ENCODE peak calls at places on chromosomes 11 and 22, in five cellular contexts. F is heart left ventricle, G is A549, W is Karpas-422, H is vagina. N is an unnamed sample.
A peak's percentile ranks its signal among the peaks of the same experiment; 100 is the strongest.

GRCh38 chr11:114059984-114060401 is 482 bp downstream of the ZBTB16 start:
- DNase-seq in F (peak; percentile 42), G (no peak), W (no peak), H (no peak), N (peak; percentile 77)

GRCh38 chr22:44199866-44200265 is 19.1 kb downstream of the PARVG start:
- DNase-seq in F (no peak), G (no peak), W (no peak), H (no peak), N (no peak)

GRCh38 chr11:112017538-112017937 is 7.7 kb upstream of the DLAT start:
- DNase-seq in F (no peak), G (no peak), W (no peak), H (no peak), N (no peak)

GRCh38 chr11:104526006-104526405 is 362.1 kb upstream of the PDGFD start:
- DNase-seq in F (no peak), G (no peak), W (no peak), H (no peak), N (no peak)

GRCh38 chr11:119363874-119364590 is 17.5 kb downstream of the USP2 start:
- DNase-seq in F (peak; percentile 67), G (peak; percentile 31), W (peak; percentile 83), H (no peak), N (peak; percentile 90)

GRCh38 chr22:46379301-46379930 is 43.9 kb downstream of the TRMU start:
- DNase-seq in F (peak; percentile 11), G (no peak), W (no peak), H (no peak), N (no peak)

GRCh38 chr11:117520201-117520600 is 192.5 kb downstream of the CEP164 start:
- DNase-seq in F (no peak), G (no peak), W (no peak), H (no peak), N (no peak)

GRCh38 chr22:30226192-30226832 is 20.2 kb downstream of the LIF start:
- DNase-seq in F (no peak), G (peak; percentile 58), W (no peak), H (no peak), N (no peak)

GRCh38 chr11:120212259-120212888 is 1.5 kb downstream of the OAF start:
- DNase-seq in F (no peak), G (no peak), W (no peak), H (no peak), N (no peak)

GRCh38 chr22:48169227-48169626 is 1406.8 kb downstream of the TBC1D22A start:
- DNase-seq in F (no peak), G (no peak), W (no peak), H (no peak), N (no peak)

GRCh38 chr22:20283674-20284066 is 15.6 kb upstream of the RTN4R start:
- DNase-seq in F (no peak), G (no peak), W (no peak), H (no peak), N (no peak)

GRCh38 chr22:18048441-18048898 is 24.1 kb upstream of the MICAL3 start:
- DNase-seq in F (no peak), G (no peak), W (no peak), H (no peak), N (no peak)

GRCh38 chr11:75380716-75381420 is 18.4 kb upstream of the RPS3 start:
- DNase-seq in F (no peak), G (no peak), W (no peak), H (no peak), N (peak; percentile 38)

GRCh38 chr22:21673534-21674321 is 7.9 kb downstream of the PPIL2 start:
- DNase-seq in F (no peak), G (no peak), W (no peak), H (no peak), N (peak; percentile 21)

GRCh38 chr11:32198053-32198452 is 107.2 kb downstream of the RCN1 start:
- DNase-seq in F (no peak), G (no peak), W (no peak), H (no peak), N (no peak)

GRCh38 chr11:267491-267994 is 10.7 kb upstream of the NLRP6 start:
- DNase-seq in F (peak; percentile 50), G (peak; percentile 35), W (peak; percentile 74), H (no peak), N (peak; percentile 71)

GRCh38 chr11:120354068-120354467 is 17.9 kb downstream of the ARHGEF12 start:
- DNase-seq in F (no peak), G (no peak), W (no peak), H (no peak), N (no peak)

GRCh38 chr11:111444040-111444439 is 65.0 kb upstream of the POU2AF1 start:
- DNase-seq in F (no peak), G (no peak), W (no peak), H (no peak), N (no peak)

GRCh38 chr11:68186061-68186460 is 27.0 kb downstream of the KMT5B start:
- DNase-seq in F (no peak), G (no peak), W (no peak), H (no peak), N (no peak)

GRCh38 chr11:12451179-12451814 is 73.9 kb downstream of the PARVA start:
- DNase-seq in F (no peak), G (no peak), W (no peak), H (no peak), N (no peak)
- H3K27ac ChIP-seq in F (no peak overlapping the region), G (peak overlapping the region; percentile 35), W (no peak overlapping the region), H (no peak overlapping the region), N (no peak overlapping the region)

GRCh38 chr22:49589301-49589700 is 238.4 kb downstream of the BRD1 start:
- DNase-seq in F (no peak), G (no peak), W (no peak), H (no peak), N (no peak)

GRCh38 chr22:49588739-49589138 is 238.9 kb downstream of the BRD1 start:
- DNase-seq in F (no peak), G (no peak), W (no peak), H (no peak), N (no peak)

GRCh38 chr22:49590851-49591445 is 236.7 kb downstream of the BRD1 start:
- DNase-seq in F (no peak), G (no peak), W (no peak), H (no peak), N (no peak)

GRCh38 chr22:49589811-49590210 is 237.9 kb downstream of the BRD1 start:
- DNase-seq in F (no peak), G (no peak), W (no peak), H (no peak), N (no peak)

DNA sequence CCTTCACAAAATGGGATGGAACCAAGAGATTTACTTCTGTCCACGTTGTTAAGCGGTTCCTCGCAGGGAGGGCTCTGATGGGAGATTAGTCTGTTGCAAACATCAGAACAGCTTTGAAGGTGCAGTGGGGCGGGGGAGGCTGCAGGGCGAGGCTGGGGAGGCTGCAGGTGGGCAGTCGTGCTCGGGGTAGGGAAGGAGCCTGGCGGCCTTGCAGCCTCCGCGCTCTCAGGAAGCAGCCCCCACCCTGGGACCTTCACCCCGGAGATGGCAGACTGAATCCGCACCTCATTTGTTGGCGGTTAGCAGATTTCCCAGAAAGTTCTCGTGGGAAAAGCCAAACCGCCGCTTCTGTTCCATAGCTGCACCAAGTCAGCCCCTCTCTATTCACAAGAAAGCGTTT is 237.3 kb downstream of the BRD1 start:
- DNase-seq in F (no peak), G (no peak), W (no peak), H (no peak), N (peak; percentile 39)
- H3K4me1 ChIP-seq in F (no peaks in the 10 kb centered on the region), G (no peaks in the 10 kb centered on the region), W (no peaks in the 10 kb centered on the region), H (no peaks in the 10 kb centered on the region), N (no peaks in the 10 kb centered on the region)

DNA sequence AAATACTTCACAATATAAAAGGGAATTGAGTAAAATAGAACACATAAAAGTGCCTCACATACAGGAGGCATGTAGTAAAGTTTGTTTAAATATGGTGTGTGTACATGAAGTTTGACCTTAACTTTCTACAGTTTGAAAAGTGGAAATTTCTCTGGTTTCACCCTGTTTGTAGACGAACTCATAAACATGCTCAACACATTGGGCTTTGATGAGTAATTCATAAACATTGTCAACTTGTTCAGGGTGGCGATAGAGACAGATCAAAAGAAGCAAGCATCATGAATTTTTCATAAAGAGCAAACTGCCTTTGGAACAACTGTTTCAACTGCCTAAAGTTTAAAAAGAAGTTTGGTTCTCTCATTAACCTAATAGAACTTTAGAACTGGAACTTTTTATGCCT is 9.1 kb downstream of the SLN start:
- DNase-seq in F (no peak), G (no peak), W (no peak), H (no peak), N (no peak)
- H3K4me3 ChIP-seq in F (no peak overlapping the region), G (no peak overlapping the region), W (no peak overlapping the region), H (no peak overlapping the region), N (no peak overlapping the region)

DNA sequence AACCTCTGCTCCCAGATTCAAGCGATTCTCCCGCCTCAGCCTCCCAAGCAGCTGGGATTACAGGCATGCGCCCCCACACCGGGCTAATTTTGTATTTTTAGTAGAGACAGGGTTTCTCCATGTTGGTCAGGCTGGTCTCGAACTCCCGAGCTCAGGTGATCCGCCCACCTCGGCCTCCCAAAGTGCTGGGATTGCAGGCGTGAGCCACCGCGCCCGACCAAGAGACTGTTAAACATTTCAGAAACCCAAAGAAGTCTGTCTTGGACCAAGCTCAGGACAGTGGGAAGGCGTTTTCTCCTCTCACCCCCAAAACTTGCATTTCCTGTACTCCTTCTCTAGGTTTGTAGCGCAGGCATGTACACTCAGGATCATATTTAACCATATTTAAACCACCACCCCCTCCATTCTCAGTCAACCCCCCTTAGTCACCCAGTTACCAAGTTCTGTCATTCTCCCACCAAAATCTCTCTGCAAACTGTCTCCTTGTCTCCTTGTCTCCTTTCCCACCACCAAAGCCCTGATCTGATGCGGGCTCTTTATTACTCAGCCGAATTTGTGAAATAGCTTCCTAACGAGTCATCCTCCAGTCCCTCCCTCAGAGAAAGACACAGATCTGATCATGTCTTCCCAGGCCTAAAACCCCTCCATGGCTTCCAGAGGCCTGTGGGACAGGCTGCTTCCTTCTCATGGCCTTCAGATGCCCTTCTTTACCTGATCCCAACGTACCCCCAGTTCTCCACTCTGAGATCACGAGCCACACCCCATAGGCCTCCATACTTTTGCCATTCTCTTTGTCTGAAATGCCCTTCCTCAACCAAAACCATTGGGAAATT is 29.0 kb upstream of the CREB3L1 start:
- DNase-seq in F (no peak), G (peak; percentile 76), W (no peak), H (no peak), N (no peak)
- H3K27ac ChIP-seq in F (no peak overlapping the region), G (peak overlapping the region; percentile 82), W (no peak overlapping the region), H (no peak overlapping the region), N (no peak overlapping the region)

DNA sequence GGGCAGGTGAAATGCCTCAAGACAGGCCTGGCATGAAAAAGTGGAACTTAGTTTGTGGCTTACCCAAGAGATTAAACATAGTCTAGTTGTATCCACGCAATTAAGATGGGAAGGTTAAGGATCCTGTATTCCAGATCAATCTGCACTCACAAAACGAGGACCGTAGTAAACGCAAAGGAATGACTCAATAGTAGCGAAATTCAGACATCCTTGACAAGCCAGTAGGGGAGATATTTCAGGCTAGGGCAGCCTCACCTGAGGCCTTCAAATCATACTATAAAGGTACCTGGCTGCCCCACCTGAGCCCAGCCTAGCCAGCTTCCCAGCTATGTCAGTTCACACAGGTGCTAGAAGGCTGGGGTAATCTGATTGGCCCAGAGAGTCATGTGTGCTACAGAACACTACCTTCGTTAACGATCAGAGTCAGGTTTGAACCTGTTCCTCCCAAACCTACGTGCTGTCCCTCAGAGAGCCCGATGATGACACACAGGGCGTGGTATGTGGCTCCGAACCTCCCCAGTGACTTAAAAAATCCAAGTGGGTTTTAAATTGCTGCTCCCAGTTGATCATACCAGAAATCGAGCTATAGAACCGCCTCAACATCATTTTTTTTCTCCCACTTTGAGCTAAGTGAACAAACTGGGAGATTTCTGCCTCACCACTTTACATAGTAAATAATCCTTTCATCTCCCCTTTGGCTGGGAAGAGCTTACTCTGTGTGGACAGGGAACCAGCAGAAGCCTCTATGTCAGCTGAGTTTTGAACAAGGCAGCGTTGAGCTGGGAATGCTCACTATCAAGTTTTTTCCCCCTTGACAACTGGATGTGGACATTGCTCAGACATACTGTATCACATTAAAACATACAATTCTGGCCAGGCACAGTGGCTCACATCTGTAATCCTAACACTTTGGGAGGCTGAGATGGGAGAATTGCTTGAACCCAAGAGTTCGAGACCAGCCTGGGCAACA is 46.3 kb downstream of the AHNAK start:
- DNase-seq in F (no peak), G (no peak), W (no peak), H (no peak), N (no peak)
- H3K4me1 ChIP-seq in F (peaks cover 64% of the 10 kb centered on the region), G (peaks cover 52% of the 10 kb centered on the region), W (peaks cover 2% of the 10 kb centered on the region), H (peaks cover 33% of the 10 kb centered on the region), N (peaks cover 9% of the 10 kb centered on the region)